ENCODE peak calls at places on chromosomes 11 and 22, in nine cellular contexts. Y is right lobe of liver, N is thoracic aorta, U is AG10803, D is AG04450, O is natural killer cell, I is AG09319, Z is fibroblast of lung, E is astrocyte. P is an unnamed sample.

GRCh38 chr22:24244144-24244787 is 616 bp downstream of the GGT5 start:
- DNase-seq in E (peak), U (peak), N (no peak), Y (no peak), Z (peak), D (no peak), O (no peak), I (no peak), P (no peak)

GRCh38 chr11:3799143-3799542 is 1.8 kb upstream of the NUP98 start:
- DNase-seq in Z (no peak), O (no peak), N (no peak), D (no peak), U (no peak), I (no peak), Y (no peak), E (no peak), P (no peak)

GRCh38 chr11:96388891-96389603 is 665 bp downstream of the CCDC82 start:
- DNase-seq in Y (no peak), O (no peak), D (peak), E (peak), I (no peak), U (peak), Z (peak), N (no peak), P (no peak)

GRCh38 chr22:48345631-48346030 is 1482.0 kb downstream of the BRD1 start:
- DNase-seq in N (no peak), I (no peak), Z (no peak), Y (no peak), E (no peak), D (no peak), U (no peak), O (no peak), P (no peak)

GRCh38 chr11:2518983-2519340 is 74.2 kb downstream of the KCNQ1 start:
- DNase-seq in Z (no peak), D (no peak), U (no peak), E (no peak), O (no peak), Y (no peak), I (no peak), N (no peak), P (no peak)

GRCh38 chr11:42901084-42901483 is 410.7 kb upstream of the API5 start:
- DNase-seq in O (no peak), U (no peak), Y (no peak), D (no peak), N (no peak), I (no peak), E (no peak), Z (no peak), P (no peak)

GRCh38 chr11:61587951-61588695 is 7.2 kb upstream of the SYT7 start:
- DNase-seq in Y (peak), U (no peak), I (no peak), D (no peak), Z (no peak), N (no peak), E (no peak), O (peak), P (no peak)

GRCh38 chr22:50191041-50191740 is 5.5 kb downstream of the TRABD start:
- DNase-seq in I (no peak), U (no peak), O (peak), Y (no peak), Z (no peak), E (no peak), D (no peak), N (no peak), P (no peak)

GRCh38 chr11:16226245-16226644 is 130.1 kb downstream of the SOX6 start:
- DNase-seq in E (peak), D (no peak), I (no peak), Y (peak), O (no peak), Z (peak), N (no peak), U (no peak), P (no peak)

GRCh38 chr22:42764895-42765363 is 44.3 kb upstream of the A4GALT start:
- DNase-seq in U (no peak), E (no peak), Z (no peak), I (no peak), D (no peak), Y (no peak), N (no peak), O (no peak), P (no peak)

GRCh38 chr22:22138915-22139314 is 105.7 kb upstream of the VPREB1 start:
- DNase-seq in N (no peak), I (no peak), Y (no peak), O (no peak), U (no peak), Z (no peak), D (no peak), E (no peak), P (no peak)

GRCh38 chr11:19498986-19499669 is 213.5 kb upstream of the NAV2 start:
- DNase-seq in D (no peak), I (peak), Z (peak), U (peak), E (peak), Y (no peak), O (no peak), N (no peak), P (no peak)

GRCh38 chr11:117316197-117316961 is at the start of gene BACE1:
- DNase-seq in U (peak), I (peak), Z (peak), Y (peak), E (peak), O (no peak), N (peak), D (peak), P (peak)

GRCh38 chr11:58575377-58576020 is at the start of gene LPXN:
- DNase-seq in O (peak), Z (peak), Y (no peak), D (no peak), N (no peak), E (peak), U (peak), I (no peak), P (no peak)

GRCh38 chr11:73157141-73158010 is 15.3 kb upstream of the FCHSD2 start:
- DNase-seq in Z (peak), Y (no peak), U (peak), O (no peak), D (peak), I (no peak), N (peak), E (peak), P (no peak)

GRCh38 chr11:61890536-61891330 is 612 bp downstream of the FADS3 start:
- DNase-seq in Y (peak), Z (peak), E (peak), O (peak), D (no peak), N (peak), I (no peak), U (peak), P (peak)

GRCh38 chr22:33677536-33677935 is 242.7 kb downstream of the LARGE1 start:
- DNase-seq in E (no peak), D (no peak), Z (no peak), N (no peak), I (no peak), Y (no peak), U (no peak), O (no peak), P (no peak)

GRCh38 chr11:69280994-69281393 is 13.0 kb upstream of the MYEOV start:
- DNase-seq in E (peak), I (no peak), D (no peak), U (peak), Z (peak), O (no peak), Y (no peak), N (no peak), P (no peak)

GRCh38 chr22:25169278-25170031 is 30.2 kb upstream of the CRYBB3 start:
- DNase-seq in Z (no peak), Y (peak), O (no peak), E (no peak), I (no peak), N (no peak), D (no peak), U (no peak), P (no peak)

GRCh38 chr11:1486054-1486825 is at the start of gene MOB2:
- DNase-seq in Z (peak), I (no peak), U (no peak), D (no peak), Y (peak), N (no peak), E (no peak), O (no peak), P (no peak)

GRCh38 chr22:22948651-22949611 is 61.3 kb downstream of the IGLL5 start:
- DNase-seq in O (no peak), E (no peak), I (no peak), N (no peak), Z (peak), U (peak), Y (no peak), D (no peak), P (no peak)

GRCh38 chr11:37748641-37749040 is 1150.6 kb upstream of the RAG2 start:
- DNase-seq in O (no peak), I (no peak), N (no peak), E (peak), Y (no peak), U (no peak), Z (peak), D (no peak), P (no peak)

GRCh38 chr11:124644426-124645280 is 22.0 kb downstream of the TBRG1 start:
- DNase-seq in N (no peak), E (peak), I (peak), Z (peak), D (no peak), U (peak), Y (peak), O (peak), P (no peak)

GRCh38 chr22:24417200-24417599 is 10.2 kb upstream of the ADORA2A start:
- DNase-seq in Y (no peak), Z (no peak), U (no peak), I (no peak), O (no peak), D (no peak), N (no peak), E (no peak), P (no peak)

GRCh38 chr22:29245626-29246385 is 22.0 kb downstream of the RHBDD3 start:
- DNase-seq in Y (peak), U (peak), E (peak), D (peak), Z (peak), N (no peak), I (no peak), O (peak), P (peak)

GRCh38 chr11:111644922-111645321 is 42.7 kb downstream of the SIK2 start:
- DNase-seq in Z (no peak), N (no peak), U (no peak), D (no peak), I (no peak), O (no peak), Y (no peak), E (no peak), P (no peak)

GRCh38 chr11:47466201-47466600 is 17.3 kb upstream of the RAPSN start:
- DNase-seq in E (no peak), D (no peak), O (no peak), I (no peak), U (peak), N (no peak), Z (peak), Y (no peak), P (no peak)

GRCh38 chr11:74018331-74019005 is 9.6 kb upstream of the UCP3 start:
- DNase-seq in E (peak), N (peak), Z (peak), D (peak), Y (peak), O (no peak), U (peak), I (peak), P (peak)

GRCh38 chr11:9251306-9251705 is 13.8 kb downstream of the DENND5A start:
- DNase-seq in N (no peak), I (no peak), Z (no peak), O (no peak), D (no peak), Y (no peak), E (no peak), U (no peak), P (no peak)

GRCh38 chr11:117713676-117714075 is 83.3 kb downstream of the DSCAML1 start:
- DNase-seq in U (no peak), Y (no peak), N (no peak), D (no peak), E (no peak), Z (no peak), I (no peak), O (no peak), P (no peak)

GRCh38 chr11:124897681-124898680 is at the start of gene ROBO4:
- DNase-seq in D (peak), O (no peak), Z (peak), Y (peak), U (peak), N (no peak), E (peak), I (peak), P (no peak)

GRCh38 chr11:57249384-57250319 is 12.6 kb upstream of the APLNR start:
- DNase-seq in D (peak), E (peak), U (peak), N (no peak), I (peak), Z (peak), Y (peak), O (peak), P (peak)
- TF ChIP-seq CTCF in D (peak), E (peak), U (peak), N (peak), I (peak), Z (peak), Y (peak), O (peak), P (peak)

GRCh38 chr11:104873252-104873651 is 25.0 kb downstream of the CASP12 start:
- DNase-seq in Z (no peak), E (no peak), Y (no peak), I (no peak), D (no peak), U (no peak), O (no peak), N (no peak), P (no peak)
- TF ChIP-seq CTCF in Z (peak), E (no peak), Y (no peak), I (no peak), D (peak), U (no peak), O (no peak), N (no peak), P (no peak)

GRCh38 chr11:127003260-127003981 is 2.9 kb upstream of the KIRREL3 start:
- DNase-seq in Z (peak), O (no peak), N (no peak), D (no peak), Y (peak), E (peak), I (no peak), U (peak), P (no peak)
- TF ChIP-seq CTCF in Z (peak), O (no peak), N (no peak), D (peak), Y (peak), E (peak), I (peak), U (peak), P (no peak)

GRCh38 chr11:70281114-70281729 is 10.7 kb downstream of the PPFIA1 start:
- DNase-seq in I (no peak), O (no peak), Z (peak), N (peak), E (peak), D (no peak), U (no peak), Y (no peak), P (no peak)
- TF ChIP-seq CTCF in I (no peak), O (no peak), Z (no peak), N (no peak), E (no peak), D (peak), U (no peak), Y (no peak), P (no peak)

GRCh38 chr22:38238519-38239051 is 34.2 kb downstream of the TMEM184B start:
- DNase-seq in N (no peak), I (no peak), E (no peak), U (peak), Y (no peak), Z (no peak), O (no peak), D (no peak), P (no peak)

GRCh38 chr22:38236786-38237185 is 35.0 kb downstream of the MAFF start:
- DNase-seq in Y (no peak), O (no peak), N (no peak), E (no peak), D (no peak), I (no peak), U (no peak), Z (no peak), P (no peak)

GRCh38 chr22:38235240-38235850 is 33.6 kb downstream of the MAFF start:
- DNase-seq in Z (no peak), U (no peak), D (no peak), N (no peak), Y (no peak), I (no peak), O (no peak), E (no peak), P (no peak)

GRCh38 chr22:38240734-38241252 is 32.0 kb downstream of the TMEM184B start:
- DNase-seq in U (peak), Y (no peak), E (peak), O (no peak), I (no peak), Z (peak), N (no peak), D (peak), P (no peak)

GRCh38 chr22:38239101-38239761 is 33.6 kb downstream of the TMEM184B start:
- DNase-seq in N (peak), Z (peak), O (no peak), Y (no peak), D (peak), U (peak), E (peak), I (peak), P (no peak)
- TF ChIP-seq CTCF in N (no peak), Z (peak), O (no peak), Y (no peak), D (peak), U (peak), E (no peak), I (peak), P (no peak)

DNA sequence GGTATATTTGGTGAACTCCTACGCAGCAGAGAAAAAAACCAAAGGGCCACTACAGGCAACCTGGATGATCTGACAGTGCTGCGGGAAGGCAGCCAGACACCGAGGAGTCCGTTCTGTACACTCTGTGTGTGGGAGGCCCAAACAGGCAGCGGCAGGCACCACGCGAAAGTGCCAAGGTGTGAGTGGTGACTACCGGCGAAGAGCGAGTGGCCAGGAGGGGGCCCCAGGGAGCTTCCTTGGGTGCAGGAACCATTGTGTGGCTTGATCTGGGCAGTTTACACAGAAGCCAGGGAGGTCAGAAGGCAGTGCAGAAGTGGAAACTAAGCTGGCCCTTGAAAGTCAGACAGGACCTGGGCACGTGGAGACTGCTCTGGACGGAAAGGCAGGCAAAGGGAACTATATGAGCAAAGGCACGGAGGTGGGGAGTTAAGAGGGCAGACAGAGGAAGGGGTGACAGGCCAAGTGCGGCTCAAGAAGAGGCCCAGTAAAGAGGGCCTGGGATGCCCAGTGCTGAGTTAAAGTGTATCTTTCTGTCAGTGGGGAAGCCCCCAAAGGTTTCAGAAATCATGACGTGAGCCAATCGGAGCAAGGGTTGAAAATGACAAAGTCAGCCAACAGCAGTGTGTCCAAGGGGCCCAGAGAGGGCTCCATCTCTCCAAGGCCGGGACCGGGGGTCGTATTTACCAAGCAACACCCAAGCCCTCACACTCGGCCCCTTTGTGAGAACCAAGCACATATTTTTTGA is 10.6 kb downstream of the TMEM184B start:
- DNase-seq in E (no peak), I (no peak), D (no peak), N (no peak), O (peak), U (no peak), Z (peak), Y (peak), P (no peak)
- TF ChIP-seq CTCF in E (peak), I (peak), D (peak), N (peak), O (peak), U (peak), Z (peak), Y (peak), P (no peak)

GRCh38 chr22:19292262-19293230 is 1.0 kb upstream of the CLTCL1 start:
- DNase-seq in D (no peak), O (peak), N (no peak), Z (no peak), Y (peak), E (no peak), I (no peak), U (peak), P (no peak)

GRCh38 chr22:19291218-19291579 is 320 bp downstream of the CLTCL1 start:
- DNase-seq in N (no peak), I (no peak), U (peak), Y (peak), E (no peak), D (no peak), Z (no peak), O (no peak), P (no peak)

GRCh38 chr22:19290400-19291217 is 910 bp downstream of the CLTCL1 start:
- DNase-seq in I (no peak), N (no peak), Y (peak), D (no peak), Z (no peak), E (no peak), O (no peak), U (no peak), P (no peak)

GRCh38 chr22:19289475-19290161 is 1.9 kb downstream of the CLTCL1 start:
- DNase-seq in O (peak), E (peak), D (peak), U (peak), Z (peak), N (no peak), Y (no peak), I (no peak), P (no peak)

GRCh38 chr22:19291580-19292261 is at the start of gene CLTCL1:
- DNase-seq in N (no peak), Z (peak), I (peak), O (peak), U (peak), D (peak), Y (peak), E (peak), P (peak)
- TF ChIP-seq CTCF in N (no peak), Z (no peak), I (no peak), O (no peak), U (no peak), D (no peak), Y (no peak), E (no peak), P (no peak)

GRCh38 chr11:106276859-106277436 is 199.5 kb downstream of the AASDHPPT start:
- DNase-seq in E (peak), D (no peak), U (peak), Y (no peak), I (peak), N (no peak), Z (peak), O (no peak), P (no peak)
- TF ChIP-seq CTCF in E (no peak), D (peak), U (peak), Y (no peak), I (peak), N (no peak), Z (peak), O (no peak), P (no peak)

DNA sequence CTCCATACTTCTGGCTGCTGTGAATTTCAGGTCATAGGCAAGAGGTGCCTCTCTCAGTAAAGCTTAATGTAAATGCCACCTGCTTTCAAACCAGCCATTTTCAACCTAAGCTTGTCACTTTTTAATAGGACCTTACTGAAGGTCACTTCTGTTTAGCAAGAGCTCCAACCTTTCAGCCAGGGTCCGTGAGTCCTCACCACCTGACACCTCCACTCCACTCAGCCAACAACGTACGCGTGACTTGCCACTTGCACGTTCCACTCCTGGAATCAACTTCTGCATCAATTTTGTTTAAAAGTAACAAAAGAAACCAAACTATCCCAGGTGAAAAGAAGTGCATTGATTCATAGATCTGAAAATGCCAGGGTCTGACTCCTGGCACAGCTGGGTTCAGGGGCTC is 114.4 kb downstream of the TRIM29 start:
- DNase-seq in N (no peak), O (no peak), Y (no peak), Z (no peak), E (no peak), U (no peak), I (no peak), D (no peak), P (no peak)
- TF ChIP-seq CTCF in N (no peak), O (no peak), Y (no peak), Z (no peak), E (no peak), U (no peak), I (no peak), D (no peak), P (no peak)